ENCODE peak calls at places on chromosomes 5 and 9, in five cellular contexts. L is SHP77 treated with DMSO at 0.1 percent for 48 hours; B is cerebellar cortex; C is stimulated activated CD4-positive, alpha-beta T cell treated with anti-CD3 and anti-CD28 coated beads, Interleukin-12 subunit alpha, Interleukin-12 subunit beta, amount 100 ng/mL, for 4 hours; D is dorsolateral prefrontal cortex. E is an unnamed sample.
A peak's percentile ranks its signal among the peaks of the same experiment; 100 is the strongest.

GRCh38 chr5:6900828-6901227 is 187.6 kb downstream of the TENT4A start:
- DNase-seq in C (no peak), L (no peak), D (no peak), B (no peak), E (no peak)

GRCh38 chr9:99387416-99387815 is 165.3 kb downstream of the SEC61B start:
- DNase-seq in C (no peak), L (no peak), D (no peak), B (no peak), E (no peak)

GRCh38 chr5:102794047-102794446 is 38.9 kb downstream of the PAM start:
- DNase-seq in B (no peak), D (no peak), C (no peak), L (no peak), E (no peak)

GRCh38 chr5:79081779-79082178 is 12.2 kb downstream of the BHMT2 start:
- DNase-seq in L (no peak), B (no peak), C (no peak), D (no peak), E (no peak)

GRCh38 chr9:107426126-107426525 is 63.4 kb downstream of the KLF4 start:
- DNase-seq in B (no peak), L (no peak), C (no peak), D (no peak), E (no peak)

GRCh38 chr5:60522299-60522915 is 177.6 kb downstream of the DEPDC1B start:
- DNase-seq in B (no peak), D (no peak), C (no peak), L (no peak), E (no peak)

GRCh38 chr5:134236820-134237219 is 10.9 kb upstream of the PPP2CA start:
- DNase-seq in C (no peak), B (no peak), D (no peak), L (no peak), E (no peak)

GRCh38 chr9:77424993-77425392 is 223.1 kb downstream of the GNA14 start:
- DNase-seq in B (no peak), D (no peak), C (no peak), L (no peak), E (no peak)

GRCh38 chr9:36665921-36666429 is 93.3 kb downstream of the MELK start:
- DNase-seq in B (no peak), C (no peak), D (no peak), L (no peak), E (no peak)

GRCh38 chr9:130954317-130954716 is 15.3 kb upstream of the FIBCD1 start:
- DNase-seq in L (no peak), B (no peak), D (no peak), C (no peak), E (no peak)

GRCh38 chr9:113011911-113012381 is at the start of gene ZNF883:
- DNase-seq in L (no peak), B (peak; percentile 62), D (peak; percentile 77), C (peak; percentile 21), E (peak; percentile 54)

GRCh38 chr5:78717674-78718073 is 69.1 kb upstream of the LHFPL2 start:
- DNase-seq in B (no peak), L (no peak), D (no peak), C (no peak), E (no peak)

GRCh38 chr5:140338918-140339317 is 7.5 kb downstream of the HBEGF start:
- DNase-seq in B (no peak), L (no peak), D (no peak), C (no peak), E (no peak)

GRCh38 chr5:95864944-95865504 is 42.5 kb upstream of the GLRX start:
- DNase-seq in D (no peak), B (no peak), L (peak; percentile 48), C (no peak), E (no peak)

GRCh38 chr5:759781-760362 is 24.7 kb downstream of the ZDHHC11B start:
- DNase-seq in L (no peak), C (no peak), B (no peak), D (no peak), E (no peak)

GRCh38 chr9:78196258-78196657 is 39.6 kb upstream of the CEP78 start:
- DNase-seq in B (no peak), L (no peak), D (no peak), C (no peak), E (no peak)

GRCh38 chr5:74186351-74187315 is 453.9 kb downstream of the ENC1 start:
- DNase-seq in B (no peak), C (no peak), L (no peak), D (no peak), E (no peak)

GRCh38 chr5:82347213-82347947 is 69.2 kb upstream of the RPS23 start:
- DNase-seq in L (no peak), C (no peak), B (no peak), D (peak; percentile 53), E (peak; percentile 44)

GRCh38 chr5:168908207-168908606 is 329.0 kb upstream of the PANK3 start:
- DNase-seq in B (peak; percentile 43), L (no peak), C (no peak), D (no peak), E (no peak)

GRCh38 chr9:120383999-120384924 is 195.7 kb downstream of the CDK5RAP2 start:
- DNase-seq in L (peak; percentile 63), D (no peak), B (no peak), C (no peak), E (no peak)

GRCh38 chr5:141512390-141513020 is 23.6 kb downstream of the PCDHGC5 start:
- DNase-seq in C (peak; percentile 85), D (peak; percentile 79), L (peak; percentile 16), B (peak; percentile 82), E (peak; percentile 41)

GRCh38 chr5:129973716-129974426 is 69.6 kb downstream of the CHSY3 start:
- DNase-seq in D (no peak), B (no peak), L (no peak), C (no peak), E (no peak)

GRCh38 chr5:78533356-78533755 is 115.2 kb downstream of the LHFPL2 start:
- DNase-seq in B (peak; percentile 30), C (no peak), D (no peak), L (no peak), E (no peak)

GRCh38 chr5:2017540-2018389 is 135.0 kb upstream of the IRX4 start:
- DNase-seq in D (no peak), B (peak; percentile 2), L (no peak), C (peak; percentile 9), E (no peak)

GRCh38 chr9:137301086-137301947 is 754 bp downstream of the NRARP start:
- DNase-seq in L (no peak), D (no peak), B (peak; percentile 48), C (no peak), E (no peak)

GRCh38 chr5:107809201-107810034 is 138.7 kb upstream of the EFNA5 start:
- DNase-seq in L (no peak), D (no peak), C (no peak), B (no peak), E (no peak)

GRCh38 chr5:133994990-133995333 is 9.8 kb downstream of the VDAC1 start:
- DNase-seq in L (no peak), D (no peak), B (no peak), C (no peak), E (no peak)

GRCh38 chr9:120261419-120261818 is 318.5 kb downstream of the CDK5RAP2 start:
- DNase-seq in B (no peak), D (no peak), C (no peak), L (no peak), E (no peak)

GRCh38 chr5:168172718-168173045 is 118.8 kb upstream of the WWC1 start:
- DNase-seq in B (no peak), D (no peak), L (no peak), C (no peak), E (peak; percentile 28)

GRCh38 chr5:148569948-148570347 is 84.4 kb downstream of the HTR4 start:
- DNase-seq in D (no peak), L (no peak), B (no peak), C (no peak), E (no peak)

GRCh38 chr9:115531410-115532130 is 413.6 kb upstream of the TNC start:
- DNase-seq in L (no peak), D (no peak), B (no peak), C (no peak), E (no peak)

GRCh38 chr5:132483101-132483500 is 7.5 kb downstream of the IRF1 start:
- DNase-seq in C (no peak), D (no peak), B (no peak), L (no peak), E (no peak)

E was measured in anterior cingulate cortex.